ENCODE peak calls at places on chromosomes 13 and 19, in four cellular contexts. One of them, this sample, is unnamed.

GRCh38 chr19:56639217-56639616 is 3.7 kb upstream of the SMIM17 start:
- DNase-seq in GM12878: no peak
- DNase-seq in K562: peak
- DNase-seq in HepG2: no peak
- DNase-seq in this sample: no peak

GRCh38 chr19:3618144-3618810 is 8.3 kb downstream of the CACTIN start:
- DNase-seq in GM12878: peak
- DNase-seq in K562: peak
- DNase-seq in HepG2: no peak
- DNase-seq in this sample: peak

GRCh38 chr13:104382941-104383340 is 1316.7 kb upstream of the SLC10A2 start:
- DNase-seq in GM12878: no peak
- DNase-seq in K562: no peak
- DNase-seq in HepG2: no peak
- DNase-seq in this sample: no peak

GRCh38 chr19:8500158-8500557 is 2.3 kb downstream of the PRAM1 start:
- DNase-seq in GM12878: no peak
- DNase-seq in K562: no peak
- DNase-seq in HepG2: no peak
- DNase-seq in this sample: no peak

GRCh38 chr13:51221674-51222509 is at the start of gene FAM124A:
- DNase-seq in GM12878: no peak
- DNase-seq in K562: peak
- DNase-seq in HepG2: no peak
- DNase-seq in this sample: peak

GRCh38 chr19:29831041-29831548 is 19.3 kb downstream of the CCNE1 start:
- DNase-seq in GM12878: no peak
- DNase-seq in K562: no peak
- DNase-seq in HepG2: no peak
- DNase-seq in this sample: no peak

GRCh38 chr19:16841391-16841926 is 12.3 kb downstream of the SIN3B start:
- DNase-seq in GM12878: no peak
- DNase-seq in K562: no peak
- DNase-seq in HepG2: no peak
- DNase-seq in this sample: no peak

GRCh38 chr13:106139407-106139806 is 396.1 kb downstream of the EFNB2 start:
- DNase-seq in GM12878: no peak
- DNase-seq in K562: no peak
- DNase-seq in HepG2: no peak
- DNase-seq in this sample: no peak

GRCh38 chr13:48155850-48156249 is 60.9 kb upstream of the MED4 start:
- DNase-seq in GM12878: peak
- DNase-seq in K562: no peak
- DNase-seq in HepG2: no peak
- DNase-seq in this sample: no peak
- TF ChIP-seq NFIC in GM12878: no peak
- TF ChIP-seq NFIC in K562: no peak
- TF ChIP-seq NFIC in HepG2: no peak
- TF ChIP-seq NFIC in this sample: no peak

GRCh38 chr13:32911506-32911905 is 104.7 kb upstream of the KL start:
- DNase-seq in GM12878: no peak
- DNase-seq in K562: no peak
- DNase-seq in HepG2: peak
- DNase-seq in this sample: peak
- TF ChIP-seq NFIC in GM12878: no peak
- TF ChIP-seq NFIC in K562: no peak
- TF ChIP-seq NFIC in HepG2: no peak
- TF ChIP-seq NFIC in this sample: no peak

DNA sequence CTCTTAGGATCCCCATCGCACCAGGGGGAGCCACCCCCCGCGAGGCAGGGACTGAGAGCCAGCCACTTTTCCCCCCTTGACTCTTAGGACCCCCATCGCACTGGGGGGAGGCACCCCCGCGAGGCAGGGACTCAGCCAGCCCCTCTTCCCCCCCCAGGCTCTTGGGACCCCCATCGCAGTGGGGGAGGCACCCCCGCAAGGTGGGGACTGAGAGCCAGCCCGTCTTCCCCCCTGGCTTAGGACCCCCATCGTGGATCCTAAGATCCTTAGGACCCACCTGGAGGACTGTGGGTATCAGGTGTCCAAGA is 365.2 kb upstream of the SPRY2 start:
- DNase-seq in GM12878: no peak
- DNase-seq in K562: no peak
- DNase-seq in HepG2: no peak
- DNase-seq in this sample: no peak
- TF ChIP-seq NFIC in GM12878: no peak
- TF ChIP-seq NFIC in K562: no peak
- TF ChIP-seq NFIC in HepG2: no peak
- TF ChIP-seq NFIC in this sample: no peak

GRCh38 chr13:95793018-95793555 is 116.1 kb downstream of the DNAJC3 start:
- DNase-seq in GM12878: no peak
- DNase-seq in K562: no peak
- DNase-seq in HepG2: no peak
- DNase-seq in this sample: no peak
- TF ChIP-seq NFIC in GM12878: no peak
- TF ChIP-seq NFIC in K562: no peak
- TF ChIP-seq NFIC in HepG2: no peak
- TF ChIP-seq NFIC in this sample: no peak

GRCh38 chr19:47230921-47231214 is at the start of gene BBC3:
- DNase-seq in GM12878: no peak
- DNase-seq in K562: no peak
- DNase-seq in HepG2: no peak
- DNase-seq in this sample: no peak

GRCh38 chr19:47228168-47228936 is 2.6 kb downstream of the BBC3 start:
- DNase-seq in GM12878: no peak
- DNase-seq in K562: peak
- DNase-seq in HepG2: peak
- DNase-seq in this sample: peak

GRCh38 chr19:47230122-47230920 is 678 bp downstream of the BBC3 start:
- DNase-seq in GM12878: no peak
- DNase-seq in K562: peak
- DNase-seq in HepG2: peak
- DNase-seq in this sample: peak

GRCh38 chr19:47228937-47229673 is 1.9 kb downstream of the BBC3 start:
- DNase-seq in GM12878: no peak
- DNase-seq in K562: peak
- DNase-seq in HepG2: peak
- DNase-seq in this sample: no peak

DNA sequence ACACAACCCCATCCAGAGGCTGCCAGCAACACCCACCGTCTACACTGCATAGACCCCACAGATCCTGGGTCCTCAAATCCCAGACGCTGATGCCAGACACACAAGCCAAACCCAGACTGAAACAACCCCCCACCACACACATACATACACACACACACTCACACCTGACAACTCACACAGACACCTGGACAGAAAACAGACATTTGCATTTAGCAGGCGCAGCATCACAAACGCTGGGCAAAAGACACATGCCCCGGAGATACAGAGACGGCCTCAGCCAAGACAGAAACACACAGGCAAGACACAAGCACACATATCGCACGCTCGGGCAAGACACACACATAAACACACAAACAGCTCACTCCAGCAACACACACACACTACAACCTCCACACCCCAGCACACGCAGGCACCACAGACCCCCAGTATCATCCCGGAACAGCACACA is 1.3 kb downstream of the BBC3 start:
- DNase-seq in GM12878: no peak
- DNase-seq in K562: no peak
- DNase-seq in HepG2: no peak
- DNase-seq in this sample: peak
- TF ChIP-seq NFIC in GM12878: no peak
- TF ChIP-seq NFIC in K562: no peak
- TF ChIP-seq NFIC in HepG2: no peak
- TF ChIP-seq NFIC in this sample: no peak

GRCh38 chr13:40665754-40666057 is 735 bp downstream of the FOXO1 start:
- DNase-seq in GM12878: no peak
- DNase-seq in K562: peak
- DNase-seq in HepG2: no peak
- DNase-seq in this sample: peak
- TF ChIP-seq NFIC in GM12878: no peak
- TF ChIP-seq NFIC in K562: no peak
- TF ChIP-seq NFIC in HepG2: no peak
- TF ChIP-seq NFIC in this sample: no peak

GRCh38 chr13:80337011-80337688 is 3.8 kb downstream of the SPRY2 start:
- DNase-seq in GM12878: no peak
- DNase-seq in K562: no peak
- DNase-seq in HepG2: no peak
- DNase-seq in this sample: peak
- TF ChIP-seq NFIC in GM12878: no peak
- TF ChIP-seq NFIC in K562: no peak
- TF ChIP-seq NFIC in HepG2: no peak
- TF ChIP-seq NFIC in this sample: no peak

This sample was measured in SK-N-SH.